ENCODE peak calls at places on chromosomes 13 and 19, in ten cellular contexts. E, Q, U, B, R, T, G, C, F and L are unnamed samples.

GRCh38 chr19:58513694-58514563 is 2.1 kb upstream of the SLC27A5 start:
- DNase-seq in B (peak; percentile 92), C (peak; percentile 26), U (peak; percentile 96), E (peak; percentile 61), G (no peak), Q (peak; percentile 82), F (peak; percentile 65), T (peak; percentile 98), R (peak; percentile 95), L (peak; percentile 89)

GRCh38 chr19:31185261-31185660 is 164.0 kb downstream of the TSHZ3 start:
- DNase-seq in R (no peak), G (no peak), T (no peak), F (no peak), B (no peak), U (no peak), Q (no peak), E (no peak), C (no peak), L (no peak)

GRCh38 chr19:38134538-38135149 is 89.4 kb downstream of the DPF1 start:
- DNase-seq in B (peak; percentile 74), U (no peak), G (no peak), Q (no peak), E (peak; percentile 19), T (peak; percentile 7), C (no peak), R (no peak), F (no peak), L (no peak)

GRCh38 chr13:109764474-109765292 is 21.7 kb downstream of the IRS2 start:
- DNase-seq in F (peak; percentile 53), G (no peak), B (no peak), E (no peak), Q (no peak), C (no peak), T (no peak), R (no peak), U (no peak), L (no peak)

GRCh38 chr13:92833071-92833470 is 393.5 kb upstream of the GPC6 start:
- DNase-seq in C (no peak), G (peak; percentile 11), U (no peak), B (no peak), Q (no peak), E (no peak), F (no peak), R (no peak), T (no peak), L (no peak)

GRCh38 chr13:73146705-73147104 is 87.9 kb downstream of the KLF5 start:
- DNase-seq in U (no peak), G (no peak), E (no peak), Q (no peak), T (no peak), C (no peak), F (no peak), R (no peak), B (peak; percentile 34), L (no peak)

GRCh38 chr19:46691948-46692347 is 25.0 kb downstream of the PRKD2 start:
- DNase-seq in R (no peak), U (no peak), B (no peak), E (no peak), G (no peak), F (no peak), Q (no peak), C (no peak), T (no peak), L (no peak)

GRCh38 chr13:48232420-48233096 is 448 bp upstream of the ITM2B start:
- DNase-seq in Q (peak; percentile 80), C (no peak), U (no peak), B (peak; percentile 26), G (no peak), F (no peak), T (no peak), R (no peak), E (no peak), L (no peak)

GRCh38 chr13:31807090-31807541 is 67.8 kb downstream of the RXFP2 start:
- DNase-seq in U (no peak), G (no peak), R (no peak), F (no peak), T (no peak), E (no peak), B (no peak), C (no peak), Q (no peak), L (peak; percentile 12)